ENCODE peak calls at places on chromosomes 11 and 22, in five cellular contexts. A is left ventricle myocardium inferior, K is heart right ventricle, J is lower lobe of right lung, V is astrocyte. C is an unnamed sample. For H3K4me1, the result is how much of the 10 kb centered on the place peaks cover.

GRCh38 chr11:103325686-103326069 is 216.5 kb downstream of the DYNC2H1 start:
- DNase-seq in A (no peak), V (no peak), K (no peak), J (no peak), C (no peak)

GRCh38 chr22:46077669-46078099 is 72.6 kb upstream of the PPARA start:
- DNase-seq in J (peak), A (peak), V (no peak), K (peak), C (no peak)

GRCh38 chr11:111934301-111934700 is 2.8 kb upstream of the DIXDC1 start:
- DNase-seq in V (no peak), A (no peak), K (no peak), J (no peak), C (no peak)

GRCh38 chr11:99383628-99384300 is 363.0 kb downstream of the CNTN5 start:
- DNase-seq in K (no peak), V (no peak), A (no peak), J (no peak), C (no peak)

GRCh38 chr11:1200611-1201191 is 22.2 kb upstream of the MUC5B start:
- DNase-seq in K (no peak), J (peak), V (no peak), A (peak), C (no peak)

GRCh38 chr11:111334495-111335123 is 36.3 kb downstream of the POU2AF3 start:
- DNase-seq in K (no peak), V (no peak), J (no peak), A (no peak), C (no peak)

GRCh38 chr11:119617343-119617713 is 111.7 kb downstream of the NECTIN1 start:
- DNase-seq in A (no peak), V (no peak), K (no peak), J (no peak), C (no peak)

GRCh38 chr22:38172489-38173155 is 9.0 kb downstream of the PLA2G6 start:
- DNase-seq in V (peak), J (peak), K (peak), A (peak), C (peak)

GRCh38 chr11:109511598-109511997 is 89.6 kb downstream of the C11orf87 start:
- DNase-seq in J (no peak), A (no peak), V (no peak), K (no peak), C (no peak)

GRCh38 chr11:109512680-109513079 is 90.7 kb downstream of the C11orf87 start:
- DNase-seq in A (no peak), J (no peak), K (no peak), V (no peak), C (no peak)

GRCh38 chr11:109512249-109512648 is 90.3 kb downstream of the C11orf87 start:
- DNase-seq in A (no peak), J (no peak), V (peak), K (no peak), C (no peak)

GRCh38 chr11:109508185-109508584 is 86.2 kb downstream of the C11orf87 start:
- DNase-seq in J (no peak), V (no peak), A (no peak), K (no peak), C (no peak)

DNA sequence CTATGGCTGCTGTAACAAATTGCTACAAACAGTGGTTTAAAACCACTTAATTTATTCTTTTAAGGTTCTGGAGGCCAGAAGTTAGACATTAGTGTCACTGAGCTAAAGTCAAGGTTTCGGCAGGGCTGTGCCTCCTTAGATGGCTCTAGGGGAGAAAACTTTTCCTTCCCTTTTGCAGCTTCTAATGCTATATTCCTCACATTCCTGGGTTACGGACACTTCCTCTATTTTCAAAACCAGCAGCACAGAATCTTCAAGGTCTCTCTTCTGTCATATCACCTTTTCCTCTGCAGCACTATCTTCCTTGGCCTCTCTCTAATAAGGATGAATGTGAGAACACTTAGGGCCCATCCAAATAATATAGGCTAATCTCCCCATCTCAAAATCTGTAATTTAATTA is 87.0 kb downstream of the C11orf87 start:
- DNase-seq in V (no peak), A (no peak), J (no peak), K (no peak), C (no peak)
- H3K4me3 ChIP-seq in V (no peak), A (no peak), J (no peak), K (no peak), C (no peak)

DNA sequence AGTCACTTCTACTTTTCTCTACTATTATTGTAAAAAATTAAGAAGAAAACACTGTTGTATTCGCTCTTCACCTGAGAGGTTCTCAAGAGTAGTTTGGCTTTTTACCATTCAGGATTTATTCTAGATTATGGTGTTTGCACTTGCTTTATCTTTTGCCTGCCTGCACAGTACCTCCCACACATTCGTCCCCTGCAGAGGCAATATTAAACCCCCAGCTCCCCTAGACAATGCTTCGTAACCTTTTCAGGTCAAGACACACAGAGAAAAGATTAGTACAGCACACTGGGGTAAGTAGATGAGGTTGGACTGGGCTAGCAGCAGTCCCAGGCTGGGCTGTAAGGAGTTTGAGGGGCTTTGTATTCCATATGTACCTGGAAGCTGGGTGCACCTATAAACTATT is 62.4 kb downstream of the TNRC6B start:
- DNase-seq in J (no peak), K (no peak), A (no peak), V (no peak), C (no peak)
- H3K4me1 ChIP-seq in J (half or more), K (half or more), A (half or more), V (under half), C (under half)

GRCh38 chr11:7613394-7613720 is 59.9 kb downstream of the CYB5R2 start:
- DNase-seq in K (no peak), A (no peak), J (no peak), V (no peak), C (no peak)
- H3K27ac ChIP-seq in K (no peak), A (peak), J (no peak), V (no peak), C (no peak)

GRCh38 chr22:41779889-41780505 is 20.5 kb upstream of the CCDC134 start:
- DNase-seq in J (no peak), K (no peak), V (no peak), A (no peak), C (no peak)
- H3K4me3 ChIP-seq in J (no peak), K (no peak), V (no peak), A (no peak), C (no peak)

GRCh38 chr11:109033627-109034340 is 368.9 kb downstream of the DDX10 start:
- DNase-seq in A (no peak), K (no peak), V (peak), J (no peak), C (no peak)

GRCh38 chr11:109034341-109034696 is 369.4 kb downstream of the DDX10 start:
- DNase-seq in V (peak), J (no peak), K (no peak), A (no peak), C (no peak)

GRCh38 chr11:109027851-109028250 is 363.0 kb downstream of the DDX10 start:
- DNase-seq in K (no peak), A (no peak), J (no peak), V (no peak), C (no peak)

GRCh38 chr11:109026891-109027489 is 362.1 kb downstream of the DDX10 start:
- DNase-seq in V (peak), K (no peak), J (no peak), A (no peak), C (no peak)

GRCh38 chr11:109029927-109030326 is 365.1 kb downstream of the DDX10 start:
- DNase-seq in A (no peak), K (no peak), J (no peak), V (no peak), C (no peak)
- H3K4me1 ChIP-seq in A (under half), K (under half), J (under half), V (under half), C (under half)

DNA sequence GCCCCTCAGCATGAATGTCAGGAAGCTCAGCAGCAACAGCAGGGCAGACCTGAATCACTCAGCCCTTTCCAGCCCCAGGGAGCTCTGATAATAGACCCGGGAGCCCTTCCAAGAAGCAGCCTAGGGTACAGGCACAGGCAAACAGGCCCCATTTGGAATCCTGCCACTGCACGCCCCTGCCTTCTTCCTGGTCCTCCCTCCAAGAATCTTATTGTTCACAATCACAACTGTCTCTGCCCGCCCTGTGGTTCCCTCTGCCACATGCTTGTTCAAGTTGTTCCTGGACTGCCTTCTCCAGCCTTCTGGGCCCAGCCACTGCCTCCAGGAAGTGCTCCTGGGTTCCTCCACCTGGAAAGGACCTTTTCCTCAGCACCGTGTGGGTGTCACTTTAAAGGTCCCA is 54.6 kb downstream of the LRRC32 start:
- DNase-seq in A (peak), J (no peak), V (peak), K (peak), C (no peak)
- H3K27ac ChIP-seq in A (peak), J (peak), V (no peak), K (peak), C (no peak)

DNA sequence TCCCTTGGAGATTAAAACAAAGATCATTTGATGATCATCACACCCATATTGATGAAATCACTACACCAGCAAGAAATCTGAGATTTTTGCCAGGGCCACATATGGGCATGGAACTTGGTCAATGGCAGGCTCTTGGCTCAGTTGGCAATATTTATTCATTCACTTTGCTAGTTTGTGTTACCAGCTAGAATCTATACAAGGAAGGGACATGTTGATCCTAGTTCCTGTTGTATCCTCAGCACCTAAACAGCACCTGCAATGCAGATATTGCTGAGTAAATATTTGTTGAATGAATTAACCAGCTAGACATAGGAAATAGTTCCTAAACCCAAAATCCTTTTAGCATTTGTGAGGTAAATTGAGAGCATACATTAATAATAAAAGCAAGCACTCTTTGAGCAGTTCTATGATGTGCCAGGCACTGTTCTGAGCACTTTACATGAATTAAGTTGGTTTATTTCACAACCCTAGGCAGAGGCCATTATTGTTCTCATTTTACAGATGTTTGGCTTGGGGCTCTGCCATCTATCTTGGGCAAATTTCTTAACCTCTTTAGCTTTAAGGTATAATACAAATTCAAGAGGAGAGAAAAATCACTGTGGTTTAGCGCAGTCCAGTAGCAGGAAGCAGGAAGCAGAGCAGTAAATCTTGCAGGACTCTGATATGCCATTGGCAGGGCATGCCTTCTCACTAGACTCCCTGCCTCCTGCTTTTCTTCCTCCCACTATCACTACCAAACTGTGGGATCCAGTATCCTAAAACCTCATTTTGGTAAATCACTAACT is 1.6 kb downstream of the TRIM68 start:
- DNase-seq in V (no peak), K (no peak), A (no peak), J (no peak), C (no peak)
- H3K4me3 ChIP-seq in V (peak), K (no peak), A (peak), J (peak), C (peak)

DNA sequence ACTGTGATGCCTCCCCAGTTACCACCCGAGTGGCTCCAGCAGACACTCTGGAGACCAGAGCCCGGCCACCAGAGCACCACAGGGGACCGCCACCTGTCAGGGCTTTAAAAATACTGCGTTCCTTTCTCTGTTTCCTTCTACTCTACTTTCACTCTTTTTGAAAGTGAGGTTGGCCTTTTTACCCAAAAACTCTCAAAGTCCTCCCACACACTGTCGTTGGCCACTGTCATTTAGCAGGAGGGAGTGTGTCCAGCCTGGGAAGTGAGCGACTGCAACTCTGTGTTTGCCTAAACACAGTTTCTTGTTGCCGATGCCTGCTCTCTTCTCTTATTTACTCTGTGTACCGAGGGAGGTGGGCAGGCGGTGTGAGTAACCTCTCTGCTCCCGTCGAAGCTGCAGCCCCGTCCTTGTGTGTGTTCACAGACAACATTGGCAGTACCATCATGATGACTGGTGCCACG is 90.8 kb upstream of the CLDN5 start:
- DNase-seq in A (no peak), V (no peak), J (no peak), K (no peak), C (no peak)
- H3K4me1 ChIP-seq in A (under half), V (under half), J (under half), K (under half), C (under half)

GRCh38 chr22:44195189-44195871 is 14.6 kb downstream of the PARVG start:
- DNase-seq in K (no peak), J (no peak), V (no peak), A (no peak), C (no peak)

GRCh38 chr22:44192098-44192810 is 11.5 kb downstream of the PARVG start:
- DNase-seq in V (no peak), J (peak), K (no peak), A (no peak), C (peak)

GRCh38 chr22:44192811-44193536 is 12.2 kb downstream of the PARVG start:
- DNase-seq in K (no peak), J (no peak), V (no peak), A (no peak), C (no peak)

GRCh38 chr22:44194569-44194968 is 13.8 kb downstream of the PARVG start:
- DNase-seq in K (no peak), V (no peak), J (no peak), A (no peak), C (no peak)

GRCh38 chr22:44193537-44193896 is 12.8 kb downstream of the PARVG start:
- DNase-seq in K (no peak), A (no peak), V (no peak), J (no peak), C (no peak)
- H3K27ac ChIP-seq in K (no peak), A (no peak), V (no peak), J (no peak), C (no peak)

C was measured in SJCRH30.